ENCODE peak calls at places on chromosomes 11 and 22, in seven cellular contexts. D is right lobe of liver, E is neuronal stem cell, A is GM23248, M is breast epithelium, G is spleen, V is upper lobe of right lung. R is an unnamed sample.

GRCh38 chr22:46069518-46070214 is 80.7 kb upstream of the PPARA start:
- DNase-seq in A (peak), E (no peak), D (peak), M (peak), V (peak), G (peak), R (peak)

GRCh38 chr22:46076651-46077339 is 73.5 kb upstream of the PPARA start:
- DNase-seq in E (no peak), M (peak), V (peak), G (peak), A (peak), D (peak), R (no peak)

GRCh38 chr11:86438685-86439084 is 64.0 kb downstream of the CCDC81 start:
- DNase-seq in E (no peak), M (no peak), G (no peak), A (no peak), V (no peak), D (no peak), R (no peak)

GRCh38 chr22:30361916-30362631 is 5.3 kb downstream of the CCDC157 start:
- DNase-seq in D (no peak), M (no peak), E (no peak), V (no peak), G (no peak), A (no peak), R (no peak)

GRCh38 chr11:123360267-123360936 is 69.7 kb upstream of the GRAMD1B start:
- DNase-seq in M (no peak), A (no peak), V (no peak), G (no peak), D (no peak), E (no peak), R (no peak)

GRCh38 chr22:30127749-30128166 is 47.5 kb downstream of the HORMAD2 start:
- DNase-seq in A (peak), V (no peak), E (no peak), M (no peak), D (no peak), G (no peak), R (no peak)

GRCh38 chr11:128738942-128739341 is 45.1 kb downstream of the FLI1 start:
- DNase-seq in G (no peak), V (no peak), D (no peak), E (no peak), A (no peak), M (no peak), R (no peak)

GRCh38 chr11:19868281-19868821 is 155.7 kb downstream of the NAV2 start:
- DNase-seq in V (no peak), A (peak), G (no peak), D (peak), M (peak), E (no peak), R (no peak)

GRCh38 chr11:113907155-113907554 is 2.6 kb downstream of the HTR3B start:
- DNase-seq in G (no peak), V (no peak), E (no peak), D (no peak), A (no peak), M (no peak), R (no peak)

GRCh38 chr22:23523746-23524145 is 56.3 kb downstream of the IGLL1 start:
- DNase-seq in E (no peak), M (no peak), A (no peak), D (no peak), G (peak), V (peak), R (no peak)

GRCh38 chr22:49527611-49528419 is 299.9 kb downstream of the BRD1 start:
- DNase-seq in A (no peak), E (no peak), M (no peak), V (no peak), D (no peak), G (peak), R (no peak)

GRCh38 chr22:38261478-38261803 is 11.4 kb downstream of the TMEM184B start:
- DNase-seq in V (no peak), A (peak), G (no peak), D (no peak), M (no peak), E (no peak), R (no peak)

GRCh38 chr11:850777-851762 is 8.4 kb downstream of the TSPAN4 start:
- DNase-seq in M (no peak), A (peak), E (no peak), D (no peak), V (no peak), G (no peak), R (no peak)

GRCh38 chr11:75445315-75445953 is 12.4 kb upstream of the KLHL35 start:
- DNase-seq in A (peak), D (peak), G (peak), V (peak), M (peak), E (peak), R (peak)

GRCh38 chr22:50622723-50623327 is 5.1 kb downstream of the ARSA start:
- DNase-seq in V (no peak), A (no peak), E (no peak), M (peak), D (peak), G (peak), R (no peak)

GRCh38 chr22:30646518-30647160 is 11.1 kb downstream of the SLC35E4 start:
- DNase-seq in D (no peak), G (no peak), V (no peak), A (no peak), E (no peak), M (no peak), R (no peak)

GRCh38 chr11:67048515-67048914 is 8.1 kb upstream of the RHOD start:
- DNase-seq in V (no peak), M (no peak), G (no peak), E (no peak), D (no peak), A (peak), R (no peak)

GRCh38 chr11:74550991-74551753 is 41.2 kb upstream of the POLD3 start:
- DNase-seq in V (no peak), E (no peak), G (no peak), A (no peak), D (peak), M (no peak), R (no peak)

GRCh38 chr11:113339909-113340569 is 25.7 kb downstream of the TTC12 start:
- DNase-seq in V (no peak), G (no peak), A (no peak), M (no peak), D (no peak), E (no peak), R (no peak)

GRCh38 chr11:94396282-94396681 is 4.9 kb downstream of the GPR83 start:
- DNase-seq in E (no peak), D (no peak), V (no peak), M (no peak), G (no peak), A (no peak), R (no peak)

GRCh38 chr11:85165819-85166218 is 461.3 kb downstream of the DLG2 start:
- DNase-seq in A (no peak), V (no peak), E (no peak), G (no peak), D (no peak), M (no peak), R (no peak)

GRCh38 chr22:20514658-20515406 is 7.4 kb downstream of the MED15 start:
- DNase-seq in M (no peak), G (no peak), A (peak), E (no peak), D (no peak), V (no peak), R (no peak)

GRCh38 chr11:124115782-124116616 is 749 bp downstream of the VWA5A start:
- DNase-seq in D (no peak), G (peak), M (peak), V (peak), E (no peak), A (no peak), R (no peak)

GRCh38 chr11:131993291-131993690 is 622.9 kb downstream of the NTM start:
- DNase-seq in E (no peak), D (no peak), M (no peak), V (no peak), A (no peak), G (no peak), R (no peak)

GRCh38 chr11:116836648-116837023 is 786 bp downstream of the APOA1 start:
- DNase-seq in A (no peak), D (no peak), V (no peak), G (peak), E (no peak), M (no peak), R (no peak)

GRCh38 chr11:9573775-9574555 is 495 bp downstream of the WEE1 start:
- DNase-seq in V (peak), D (peak), A (peak), E (no peak), M (no peak), G (peak), R (no peak)

GRCh38 chr22:48939441-48940265 is 888.0 kb downstream of the BRD1 start:
- DNase-seq in A (no peak), V (peak), G (no peak), E (no peak), D (peak), M (no peak), R (no peak)

GRCh38 chr11:117717485-117718314 is 79.3 kb downstream of the DSCAML1 start:
- DNase-seq in D (no peak), M (peak), V (peak), G (no peak), E (no peak), A (no peak), R (no peak)

GRCh38 chr11:59207988-59208432 is 4.7 kb downstream of the MPEG1 start:
- DNase-seq in E (peak), D (no peak), V (no peak), G (no peak), A (peak), M (peak), R (peak)

GRCh38 chr11:12167098-12167999 is 57.0 kb downstream of the MICAL2 start:
- DNase-seq in M (no peak), G (no peak), A (peak), D (no peak), E (no peak), V (peak), R (no peak)

GRCh38 chr11:64856382-64857227 is 12.2 kb upstream of the CDC42BPG start:
- DNase-seq in A (peak), E (no peak), M (peak), V (peak), D (no peak), G (no peak), R (no peak)

GRCh38 chr11:126146454-126147192 is 64.8 kb downstream of the RPUSD4 start:
- DNase-seq in G (peak), A (no peak), M (no peak), E (peak), V (no peak), D (no peak), R (no peak)

GRCh38 chr11:113546757-113547507 is 71.7 kb upstream of the DRD2 start:
- DNase-seq in D (no peak), E (no peak), M (no peak), V (no peak), G (no peak), A (peak), R (no peak)

GRCh38 chr11:19393119-19393518 is 152.4 kb upstream of the E2F8 start:
- DNase-seq in G (no peak), D (no peak), M (no peak), V (no peak), E (no peak), A (no peak), R (no peak)

GRCh38 chr11:60924110-60924905 is at the start of gene TMEM132A:
- DNase-seq in A (peak), D (peak), G (peak), V (peak), E (peak), M (no peak), R (peak)

GRCh38 chr22:47207846-47208554 is 445.6 kb downstream of the TBC1D22A start:
- DNase-seq in A (no peak), V (no peak), E (no peak), G (peak), M (peak), D (peak), R (no peak)

GRCh38 chr11:13091373-13091772 is 82.3 kb downstream of the RASSF10 start:
- DNase-seq in M (no peak), V (no peak), A (peak), D (no peak), G (no peak), E (no peak), R (no peak)

GRCh38 chr11:44088377-44088776 is 7.1 kb upstream of the EXT2 start:
- DNase-seq in V (no peak), D (no peak), M (no peak), G (no peak), A (no peak), E (no peak), R (no peak)

GRCh38 chr11:44082645-44083044 is 12.8 kb upstream of the EXT2 start:
- DNase-seq in M (no peak), A (no peak), E (no peak), V (no peak), D (no peak), G (no peak), R (no peak)

GRCh38 chr11:44083433-44083832 is 12.0 kb upstream of the EXT2 start:
- DNase-seq in V (no peak), E (no peak), D (no peak), M (no peak), A (no peak), G (no peak), R (no peak)

GRCh38 chr11:44083906-44084305 is 11.6 kb upstream of the EXT2 start:
- DNase-seq in A (no peak), E (no peak), M (no peak), G (no peak), D (no peak), V (no peak), R (no peak)

GRCh38 chr11:44085330-44085729 is 10.1 kb upstream of the EXT2 start:
- DNase-seq in M (no peak), G (no peak), A (no peak), E (no peak), V (no peak), D (no peak), R (no peak)
- H3K27ac ChIP-seq in M (no peak), G (no peak), A (no peak), E (no peak), V (no peak), D (no peak), R (no peak)

GRCh38 chr11:93166867-93167266 is 30.9 kb downstream of the SLC36A4 start:
- DNase-seq in E (no peak), D (no peak), G (no peak), V (no peak), A (no peak), M (no peak), R (no peak)
- H3K27ac ChIP-seq in E (no peak), D (no peak), G (no peak), V (no peak), A (no peak), M (no peak), R (no peak)

DNA sequence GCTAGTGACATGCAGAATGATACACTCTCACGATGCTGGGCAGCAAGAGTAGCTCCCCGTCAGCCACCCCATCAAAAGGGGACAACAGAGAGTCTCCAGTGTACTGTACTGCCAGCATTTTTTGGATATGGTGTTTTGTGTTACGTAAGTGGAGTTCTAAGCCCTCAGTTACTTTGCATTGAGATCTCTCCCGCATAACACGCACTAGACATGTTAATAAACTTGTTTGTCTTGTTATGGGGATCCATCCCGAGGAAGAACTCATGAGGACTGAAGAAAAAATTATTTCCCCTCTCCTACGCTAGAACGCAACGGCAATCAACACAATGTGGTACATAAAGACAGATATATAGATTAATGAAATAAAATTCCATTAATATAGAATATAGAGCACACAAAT is 24.2 kb downstream of the NCAPD3 start:
- DNase-seq in D (no peak), E (no peak), V (no peak), A (no peak), M (no peak), G (no peak), R (no peak)
- H3K27ac ChIP-seq in D (no peak), E (no peak), V (no peak), A (no peak), M (no peak), G (no peak), R (no peak)

GRCh38 chr11:43718373-43718772 is 37.8 kb downstream of the HSD17B12 start:
- DNase-seq in V (no peak), A (no peak), E (no peak), M (no peak), D (no peak), G (no peak), R (no peak)

DNA sequence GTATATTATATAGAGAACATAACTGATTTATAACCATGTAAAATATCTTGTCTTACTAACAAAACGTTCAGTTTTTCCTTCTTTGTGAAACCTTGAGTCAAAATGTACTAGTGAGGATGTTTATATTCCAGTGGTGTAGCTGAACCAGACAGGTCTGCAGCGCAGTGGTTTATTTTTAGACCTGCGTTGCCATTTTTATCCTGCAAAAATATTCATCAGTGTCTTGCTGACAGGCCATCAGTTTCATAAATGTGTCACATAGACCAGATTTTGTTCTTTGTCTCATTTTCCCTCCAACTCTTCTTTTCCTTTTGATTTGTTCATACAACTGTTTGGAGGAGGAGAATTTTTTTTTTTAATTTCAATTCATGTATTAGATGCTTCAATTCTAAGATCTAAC is 43.1 kb downstream of the HSD17B12 start:
- DNase-seq in V (no peak), M (no peak), A (no peak), G (no peak), E (no peak), D (no peak), R (peak)
- H3K27ac ChIP-seq in V (no peak), M (no peak), A (no peak), G (no peak), E (no peak), D (no peak), R (no peak)